ENCODE peak calls at places on chromosomes 2 and 18, in four cellular contexts. J is adrenal gland; W is heart right ventricle; B is CD8-positive, alpha-beta memory T cell. U is an unnamed sample. For H3K36me3, the result is how much of the 10 kb centered on the place peaks cover.

GRCh38 chr2:224997802-224998201 is 44.5 kb downstream of the DOCK10 start:
- DNase-seq in B (no peak), W (no peak), J (no peak), U (no peak)

GRCh38 chr2:38810488-38810887 is 32.5 kb downstream of the GEMIN6 start:
- DNase-seq in W (no peak), B (no peak), J (no peak), U (no peak)

GRCh38 chr2:9594361-9595063 is 36.3 kb downstream of the YWHAQ start:
- DNase-seq in J (peak), W (no peak), B (no peak), U (peak)

GRCh38 chr2:220764246-220764645 is 807.9 kb downstream of the EPHA4 start:
- DNase-seq in W (no peak), J (no peak), B (no peak), U (no peak)

GRCh38 chr2:213238753-213239591 is 45.3 kb upstream of the SPAG16 start:
- DNase-seq in B (no peak), W (no peak), J (peak), U (peak)

GRCh38 chr2:237859533-237860272 is at the start of gene RAMP1:
- DNase-seq in W (no peak), B (no peak), J (no peak), U (no peak)

GRCh38 chr2:241850544-241851324 is 8.0 kb downstream of the PDCD1 start:
- DNase-seq in W (no peak), B (no peak), J (no peak), U (no peak)

GRCh38 chr2:10057231-10058107 is 14.1 kb downstream of the KLF11 start:
- DNase-seq in J (peak), B (no peak), W (peak), U (peak)

GRCh38 chr2:206855585-206856433 is 83.5 kb upstream of the CPO start:
- DNase-seq in J (no peak), B (no peak), W (no peak), U (no peak)

GRCh38 chr2:175445276-175445675 is 263.8 kb upstream of the ATP5MC3 start:
- DNase-seq in W (no peak), J (peak), B (no peak), U (no peak)

GRCh38 chr18:35172451-35173035 is 68.3 kb upstream of the ZNF397 start:
- DNase-seq in B (no peak), W (no peak), J (no peak), U (no peak)

GRCh38 chr2:43142921-43143438 is 83.4 kb downstream of the ZFP36L2 start:
- DNase-seq in J (no peak), W (no peak), B (no peak), U (no peak)

GRCh38 chr2:46978696-46979095 is 63.1 kb upstream of the MCFD2 start:
- DNase-seq in W (no peak), J (no peak), B (no peak), U (no peak)

GRCh38 chr2:225534697-225535096 is 135.2 kb downstream of the NYAP2 start:
- DNase-seq in J (no peak), B (no peak), W (no peak), U (no peak)

GRCh38 chr2:18346364-18346763 is 214.1 kb downstream of the RDH14 start:
- DNase-seq in B (no peak), W (no peak), J (peak), U (peak)

GRCh38 chr2:39488450-39488849 is 51.4 kb upstream of the MAP4K3 start:
- DNase-seq in W (no peak), B (no peak), J (peak), U (no peak)

GRCh38 chr2:80073134-80073561 is 231.4 kb downstream of the LRRTM1 start:
- DNase-seq in B (no peak), W (no peak), J (peak), U (peak)

GRCh38 chr2:7728388-7728787 is 811.2 kb downstream of the RNF144A start:
- DNase-seq in J (no peak), W (no peak), B (no peak), U (no peak)

GRCh38 chr2:7732497-7732896 is 815.3 kb downstream of the RNF144A start:
- DNase-seq in J (no peak), B (no peak), W (no peak), U (no peak)

GRCh38 chr2:7726989-7727388 is 809.8 kb downstream of the RNF144A start:
- DNase-seq in W (no peak), B (no peak), J (no peak), U (no peak)

GRCh38 chr2:7730990-7731389 is 813.8 kb downstream of the RNF144A start:
- DNase-seq in J (no peak), W (no peak), B (no peak), U (no peak)

GRCh38 chr2:7730449-7730848 is 813.2 kb downstream of the RNF144A start:
- DNase-seq in J (no peak), B (no peak), W (no peak), U (no peak)
- H3K27ac ChIP-seq in J (no peak), B (peak), W (no peak), U (no peak)

DNA sequence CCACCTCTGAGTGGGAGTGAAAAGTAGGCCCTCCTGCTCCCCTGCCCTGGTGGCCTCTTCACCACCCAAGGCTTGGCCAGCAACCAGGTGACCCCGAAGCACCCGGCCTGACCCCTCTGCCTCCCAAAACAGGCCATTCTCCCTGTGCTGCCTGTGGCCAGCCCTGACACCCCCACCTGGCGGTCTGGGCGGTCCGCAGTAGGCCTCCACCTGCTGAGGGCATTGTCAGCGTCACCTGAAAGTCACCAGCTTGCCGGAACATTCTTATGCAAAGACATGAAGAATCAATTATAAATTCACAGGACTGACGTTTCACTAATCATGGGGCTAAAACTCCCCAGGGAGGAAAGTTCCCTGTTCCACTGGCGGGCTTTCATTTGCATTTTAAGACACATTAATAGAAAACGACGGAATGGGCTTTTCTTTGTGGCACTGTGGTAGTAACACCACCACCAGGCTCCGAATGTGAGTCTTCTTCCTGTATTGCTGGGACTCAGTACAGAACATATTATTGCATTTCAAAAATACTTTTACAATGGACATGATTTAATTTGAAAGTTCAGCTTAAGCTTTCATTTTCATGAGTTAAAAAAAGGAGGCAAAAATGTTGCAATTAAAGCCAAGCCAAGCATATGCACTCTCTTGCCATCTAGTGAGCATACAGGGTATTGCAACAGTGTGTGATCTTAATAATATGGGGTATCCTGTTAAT is 57.4 kb downstream of the ADI1 start:
- DNase-seq in W (no peak), J (peak), B (no peak), U (no peak)
- H3K36me3 ChIP-seq in W (under half), J (under half), B (under half), U (under half)

GRCh38 chr2:231339318-231339717 is 56.2 kb upstream of the B3GNT7 start:
- DNase-seq in B (no peak), W (no peak), J (no peak), U (no peak)

GRCh38 chr2:231343988-231344387 is 51.5 kb upstream of the B3GNT7 start:
- DNase-seq in B (no peak), W (no peak), J (no peak), U (no peak)

GRCh38 chr2:231344851-231345250 is 50.7 kb upstream of the B3GNT7 start:
- DNase-seq in B (no peak), W (no peak), J (no peak), U (no peak)

GRCh38 chr2:231337807-231338759 is 57.4 kb upstream of the B3GNT7 start:
- DNase-seq in J (no peak), W (no peak), B (no peak), U (no peak)

DNA sequence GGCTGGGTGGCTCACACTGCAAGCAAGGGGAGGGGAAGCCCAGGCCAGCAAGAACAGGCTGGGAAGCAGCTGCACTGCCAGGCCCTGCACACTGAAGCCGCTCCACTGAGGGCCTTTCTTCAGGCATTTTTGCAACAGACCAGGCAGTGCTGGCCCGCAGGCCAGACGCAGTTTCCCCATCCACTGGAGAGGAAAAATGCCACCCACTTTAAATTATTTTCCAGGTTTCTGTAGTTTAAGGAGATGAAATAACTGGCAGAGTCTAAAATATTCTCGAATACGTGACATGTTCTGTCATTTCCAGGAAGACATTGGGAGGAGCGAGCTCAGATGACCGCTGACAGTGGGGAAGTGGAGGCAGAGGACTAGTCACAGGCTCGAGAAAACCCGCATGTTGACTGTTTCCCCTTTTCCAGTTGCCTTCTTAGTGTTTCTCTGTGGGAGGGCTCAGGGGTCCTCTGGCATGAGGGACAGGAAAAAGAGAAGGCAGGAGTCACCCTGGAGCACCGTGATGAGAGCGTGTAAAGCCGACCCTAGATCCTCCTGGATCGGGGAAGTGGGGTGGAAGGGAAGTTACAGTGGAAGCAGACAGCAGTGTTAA is 53.3 kb upstream of the B3GNT7 start:
- DNase-seq in B (no peak), J (peak), W (no peak), U (no peak)
- H3K27ac ChIP-seq in B (no peak), J (peak), W (peak), U (peak)

GRCh38 chr2:189157431-189157830 is 22.1 kb downstream of the COL5A2 start:
- DNase-seq in B (no peak), J (no peak), W (no peak), U (no peak)

GRCh38 chr2:189157939-189158338 is 21.6 kb downstream of the COL5A2 start:
- DNase-seq in J (no peak), B (no peak), W (no peak), U (no peak)

GRCh38 chr2:189159717-189160116 is 19.8 kb downstream of the COL5A2 start:
- DNase-seq in B (no peak), J (no peak), W (no peak), U (no peak)

GRCh38 chr2:189161894-189162293 is 17.7 kb downstream of the COL5A2 start:
- DNase-seq in J (no peak), B (no peak), W (no peak), U (no peak)

DNA sequence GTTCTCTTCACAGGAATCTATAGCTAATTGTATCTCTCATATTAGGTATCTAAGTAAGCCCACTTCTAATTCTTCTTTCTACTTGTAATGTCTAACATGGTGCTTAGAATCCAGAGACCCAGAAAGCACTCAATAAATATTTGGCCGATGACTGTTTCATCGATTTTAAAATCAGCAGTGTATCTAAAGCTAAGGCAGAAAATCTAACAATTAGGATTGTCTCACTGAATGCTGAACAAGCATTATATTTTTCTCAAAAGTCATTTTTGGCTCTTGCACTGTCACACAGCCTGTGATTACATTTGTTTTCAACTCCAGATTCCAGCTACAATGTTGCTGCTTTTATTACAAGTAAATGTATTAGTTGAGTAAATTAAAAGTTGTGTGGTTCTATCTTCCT is 20.3 kb downstream of the COL5A2 start:
- DNase-seq in B (no peak), J (no peak), W (no peak), U (no peak)
- H3K36me3 ChIP-seq in B (under half), J (under half), W (under half), U (under half)

U was measured in lung.